ENCODE peak calls at places on chromosomes 11 and 22, in eight cellular contexts. R, N, C, D, O, F, E and T are unnamed samples. For H3K79me2, the result is how much of the 10 kb centered on the place peaks cover.

GRCh38 chr11:58941838-58942237 is 2.5 kb downstream of the GLYATL1 start:
- DNase-seq in F (no peak), N (no peak), O (no peak), R (no peak), C (no peak), D (no peak), E (no peak), T (no peak)

GRCh38 chr22:27003301-27003700 is 345.9 kb downstream of the MIAT start:
- DNase-seq in C (no peak), R (no peak), N (peak), E (no peak), O (no peak), D (no peak), F (no peak), T (no peak)

GRCh38 chr22:17369553-17370035 is 334 bp downstream of the CECR2 start:
- DNase-seq in E (no peak), R (no peak), N (no peak), O (peak), D (no peak), C (peak), F (peak), T (no peak)

GRCh38 chr11:65609711-65610110 is 4.3 kb downstream of the MAP3K11 start:
- DNase-seq in E (no peak), C (no peak), D (no peak), R (no peak), N (no peak), O (no peak), F (no peak), T (no peak)

GRCh38 chr11:104320091-104320490 is 156.1 kb upstream of the PDGFD start:
- DNase-seq in N (peak), D (no peak), C (no peak), E (no peak), F (no peak), O (no peak), R (no peak), T (no peak)

GRCh38 chr11:71206186-71206585 is 46.2 kb downstream of the SHANK2 start:
- DNase-seq in R (no peak), C (peak), D (no peak), F (peak), E (no peak), O (peak), N (no peak), T (peak)

GRCh38 chr11:1943977-1944376 is 3.2 kb upstream of the MRPL23 start:
- DNase-seq in N (peak), R (no peak), F (peak), D (peak), O (no peak), C (no peak), E (peak), T (peak)

GRCh38 chr11:76083563-76084451 is 122.5 kb downstream of the WNT11 start:
- DNase-seq in F (peak), C (no peak), O (no peak), N (peak), E (no peak), D (no peak), R (no peak), T (no peak)

GRCh38 chr22:45312415-45312814 is 2.7 kb downstream of the FAM118A start:
- DNase-seq in R (no peak), E (no peak), N (no peak), C (no peak), D (no peak), F (no peak), O (no peak), T (no peak)
- H3K79me2 ChIP-seq in R (half or more), E (under half), N (under half), C (under half), D (half or more), F (under half), O (half or more), T (half or more)

DNA sequence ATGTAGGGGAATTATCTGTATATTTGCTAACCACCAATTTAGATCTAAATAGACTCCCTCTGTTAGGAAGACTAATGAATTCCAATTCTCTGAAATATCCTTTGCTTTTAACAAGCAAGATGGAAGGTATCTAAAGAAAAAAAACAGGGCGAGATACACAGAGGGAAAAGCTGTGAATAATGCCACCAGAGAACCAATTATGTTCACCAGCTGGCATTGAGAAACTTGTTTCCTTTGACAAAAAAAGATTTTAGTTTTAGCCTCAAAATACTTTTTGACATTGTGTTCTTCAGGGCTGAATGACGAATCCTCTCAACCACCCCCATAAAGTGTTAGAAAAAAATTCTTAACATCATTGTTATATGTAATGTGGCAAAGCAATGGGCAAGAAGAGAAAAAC is 19.0 kb downstream of the HTR3B start:
- DNase-seq in D (no peak), E (no peak), C (no peak), R (no peak), N (no peak), O (no peak), F (no peak), T (no peak)
- H3K79me2 ChIP-seq in D (under half), E (under half), C (under half), R (under half), N (under half), O (under half), F (under half), T (under half)

GRCh38 chr22:31178859-31179258 is 18.9 kb downstream of the RNF185 start:
- DNase-seq in C (no peak), F (no peak), O (no peak), N (no peak), E (no peak), D (no peak), R (no peak), T (no peak)
- H3K79me2 ChIP-seq in C (under half), F (half or more), O (under half), N (under half), E (under half), D (half or more), R (under half), T (half or more)

GRCh38 chr22:38261478-38261803 is 11.4 kb downstream of the TMEM184B start:
- DNase-seq in E (no peak), R (no peak), F (peak), O (no peak), C (peak), N (no peak), D (no peak), T (peak)
- H3K79me2 ChIP-seq in E (half or more), R (half or more), F (half or more), O (half or more), C (half or more), N (half or more), D (half or more), T (half or more)